ENCODE peak calls at places on chromosomes 7 and 10, in five cellular contexts. O is esophagus muscularis mucosa, Z is OCI-LY7, S is GM23338, Y is heart left ventricle. X is an unnamed sample. For H3K36me3, the result is how much of the 10 kb centered on the place peaks cover.

GRCh38 chr7:83305027-83305426 is 142.3 kb upstream of the PCLO start:
- DNase-seq in S (no peak), O (no peak), Z (no peak), Y (no peak), X (no peak)

GRCh38 chr7:127768241-127768640 is 116.2 kb downstream of the SND1 start:
- DNase-seq in Y (no peak), S (no peak), Z (no peak), O (no peak), X (no peak)

GRCh38 chr10:119498889-119499864 is 43.3 kb downstream of the RGS10 start:
- DNase-seq in O (no peak), Y (no peak), S (no peak), Z (no peak), X (no peak)

GRCh38 chr7:22607180-22607579 is 107.2 kb upstream of the STEAP1B start:
- DNase-seq in Z (no peak), O (no peak), Y (no peak), S (no peak), X (no peak)

GRCh38 chr7:139572704-139573395 is 49.4 kb downstream of the CLEC2L start:
- DNase-seq in Z (no peak), O (no peak), S (no peak), Y (no peak), X (no peak)

GRCh38 chr10:135601-136464 is 578 bp downstream of the ZMYND11 start:
- DNase-seq in Y (peak), O (peak), Z (peak), S (peak), X (peak)

GRCh38 chr10:50550291-50550839 is 73.4 kb downstream of the SGMS1 start:
- DNase-seq in O (no peak), S (peak), Z (no peak), Y (peak), X (no peak)

GRCh38 chr10:14687340-14687739 is 87.4 kb downstream of the FAM107B start:
- DNase-seq in S (no peak), Z (no peak), O (no peak), Y (no peak), X (no peak)

GRCh38 chr10:69968830-69969229 is 83.8 kb upstream of the MACROH2A2 start:
- DNase-seq in S (peak), O (peak), Y (no peak), Z (no peak), X (peak)

GRCh38 chr7:23895666-23896096 is 185.7 kb downstream of the STK31 start:
- DNase-seq in Z (no peak), Y (no peak), S (no peak), O (no peak), X (no peak)

GRCh38 chr7:23347682-23348180 is 48.6 kb downstream of the MALSU1 start:
- DNase-seq in O (no peak), Z (no peak), Y (no peak), S (no peak), X (peak)

GRCh38 chr7:39811161-39811614 is 138.9 kb upstream of the CDK13 start:
- DNase-seq in Y (no peak), Z (no peak), S (no peak), O (peak), X (peak)

GRCh38 chr10:89337493-89337892 is 9.7 kb downstream of the IFIT3 start:
- DNase-seq in S (no peak), Y (peak), O (no peak), Z (no peak), X (no peak)

GRCh38 chr7:27899601-27900000 is 159.6 kb downstream of the TAX1BP1 start:
- DNase-seq in Y (no peak), Z (no peak), O (no peak), S (no peak), X (no peak)

GRCh38 chr10:115772606-115773005 is 500.4 kb downstream of the GFRA1 start:
- DNase-seq in O (no peak), Z (no peak), Y (no peak), S (no peak), X (no peak)

GRCh38 chr10:80924063-80924952 is 386.6 kb downstream of the SH2D4B start:
- DNase-seq in Y (no peak), Z (peak), S (peak), O (no peak), X (no peak)

GRCh38 chr10:10320981-10321380 is 696.7 kb upstream of the CELF2 start:
- DNase-seq in S (no peak), Z (no peak), Y (no peak), O (no peak), X (no peak)

GRCh38 chr7:20474244-20474643 is 141.2 kb upstream of the ABCB5 start:
- DNase-seq in S (no peak), O (no peak), Z (no peak), Y (no peak), X (no peak)

GRCh38 chr10:10418397-10418796 is 599.3 kb upstream of the CELF2 start:
- DNase-seq in S (peak), Z (peak), Y (no peak), O (peak), X (no peak)

GRCh38 chr10:20084451-20084850 is 268.2 kb downstream of the PLXDC2 start:
- DNase-seq in Y (no peak), Z (no peak), O (no peak), S (no peak), X (no peak)

GRCh38 chr10:77637986-77638765 is 568 bp upstream of the KCNMA1 start:
- DNase-seq in S (peak), Z (no peak), Y (no peak), O (no peak), X (no peak)

GRCh38 chr7:29657288-29657687 is 93.7 kb downstream of the PRR15 start:
- DNase-seq in Z (no peak), S (no peak), O (no peak), Y (no peak), X (no peak)

GRCh38 chr7:11988186-11988585 is 156.2 kb upstream of the THSD7A start:
- DNase-seq in S (no peak), O (no peak), Z (no peak), Y (no peak), X (no peak)

DNA sequence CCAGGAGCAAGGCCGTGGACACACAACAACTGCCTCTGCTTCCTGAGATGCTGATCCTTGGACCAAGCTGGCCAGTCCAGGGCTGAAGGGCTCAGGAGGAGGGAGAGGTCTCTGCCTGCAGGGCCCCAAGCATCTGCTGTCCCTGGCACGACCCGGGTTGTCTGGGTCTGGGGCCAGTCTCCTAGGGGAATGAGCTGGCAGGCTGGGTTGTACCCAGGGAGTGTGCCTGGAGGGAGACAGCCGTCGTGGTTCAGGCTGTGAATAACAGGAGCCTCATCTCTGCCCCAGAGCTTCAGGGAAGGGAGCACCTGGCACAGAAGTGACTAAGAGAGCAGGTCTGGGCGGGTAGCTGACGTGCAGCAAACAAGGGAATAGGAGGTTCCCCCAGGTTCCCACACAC is 17.9 kb upstream of the SERPINE1 start:
- DNase-seq in S (no peak), Z (no peak), Y (no peak), O (no peak), X (peak)
- TF ChIP-seq CTCF in S (no peak), Z (no peak), Y (no peak), O (no peak), X (no peak)

DNA sequence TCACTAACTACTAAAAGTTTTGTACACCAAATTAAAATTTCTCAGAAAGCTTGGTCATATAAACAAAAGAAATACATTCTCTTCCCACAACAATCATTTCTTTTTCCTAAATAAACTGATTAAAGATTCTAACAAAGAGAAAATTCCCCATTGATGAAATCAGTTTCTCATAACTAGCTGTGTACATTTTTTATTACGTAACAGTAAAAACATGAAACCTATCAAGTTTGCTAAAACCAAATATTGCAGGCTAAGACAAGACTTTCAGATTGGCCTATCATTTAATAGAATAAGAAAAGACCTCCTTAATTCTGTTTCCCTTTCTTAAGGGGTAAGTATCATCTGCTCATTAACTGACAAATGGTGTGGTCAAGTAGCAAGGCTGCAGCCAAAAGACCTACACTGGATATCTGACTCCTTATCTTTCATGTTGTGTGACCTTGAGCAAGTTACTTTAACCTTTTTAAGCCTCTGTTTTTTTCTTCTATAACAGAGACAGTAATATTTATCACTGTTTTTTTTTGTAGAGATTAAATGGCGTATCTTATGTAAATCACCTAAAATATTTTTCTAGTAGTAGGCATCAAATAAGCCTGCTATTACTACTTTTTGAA is 22.4 kb downstream of the NAMPT start:
- DNase-seq in Z (no peak), Y (no peak), S (no peak), O (no peak), X (no peak)
- H3K36me3 ChIP-seq in Z (half or more), Y (half or more), S (under half), O (half or more), X (half or more)

DNA sequence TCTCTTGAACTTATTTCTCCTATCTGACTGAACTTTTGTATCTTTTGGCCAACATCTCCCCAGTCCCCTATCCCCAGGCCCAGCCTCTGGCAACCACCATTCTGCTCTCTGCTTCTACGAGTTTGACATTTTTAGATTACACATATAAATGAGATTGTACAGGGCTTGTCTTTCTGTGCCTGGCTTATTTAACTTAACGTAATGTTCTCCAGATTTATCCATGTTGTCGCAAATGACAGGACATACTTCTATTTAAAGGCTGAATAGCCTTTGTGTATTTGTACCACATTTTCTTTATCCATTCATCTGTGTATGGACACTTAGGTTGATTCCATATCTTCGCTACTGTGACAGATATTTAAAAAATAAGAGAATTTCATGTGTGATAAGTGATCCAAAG is 98.6 kb downstream of the LSMEM1 start:
- DNase-seq in Z (no peak), Y (no peak), O (no peak), S (no peak), X (no peak)
- TF ChIP-seq CTCF in Z (no peak), Y (no peak), O (no peak), S (no peak), X (no peak)

GRCh38 chr7:862157-862556 is 14.2 kb upstream of the GET4 start:
- DNase-seq in Y (no peak), O (no peak), Z (no peak), S (no peak), X (no peak)

GRCh38 chr7:865921-866320 is 10.4 kb upstream of the GET4 start:
- DNase-seq in Y (no peak), S (no peak), Z (no peak), O (no peak), X (no peak)

GRCh38 chr7:860149-860548 is 16.2 kb upstream of the GET4 start:
- DNase-seq in O (no peak), S (no peak), Z (no peak), Y (no peak), X (no peak)

GRCh38 chr7:861222-861621 is 15.1 kb upstream of the GET4 start:
- DNase-seq in S (no peak), Z (no peak), O (no peak), Y (no peak), X (no peak)

DNA sequence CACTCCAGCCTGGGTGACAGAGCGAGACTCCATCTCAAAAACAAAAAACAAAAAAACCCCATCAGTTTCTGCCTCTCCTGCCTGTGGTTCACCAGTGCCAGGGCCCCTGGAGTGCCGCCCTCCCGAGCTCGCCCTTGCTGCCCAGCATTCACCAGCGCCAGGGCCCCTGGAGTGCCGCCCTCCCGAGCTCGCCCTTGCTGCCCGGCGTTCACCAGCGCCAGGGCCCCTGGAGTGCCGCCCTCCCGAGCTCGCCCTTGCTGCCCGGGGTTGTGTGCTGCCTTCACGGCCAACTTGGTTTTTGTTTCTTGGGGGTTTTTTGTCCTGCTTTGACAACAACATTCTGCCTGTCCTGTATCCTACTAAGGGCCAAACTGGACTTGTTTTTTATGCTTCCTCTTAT is 13.2 kb upstream of the GET4 start:
- DNase-seq in Y (no peak), O (no peak), Z (no peak), S (no peak), X (no peak)
- H3K36me3 ChIP-seq in Y (half or more), O (half or more), Z (half or more), S (under half), X (under half)

DNA sequence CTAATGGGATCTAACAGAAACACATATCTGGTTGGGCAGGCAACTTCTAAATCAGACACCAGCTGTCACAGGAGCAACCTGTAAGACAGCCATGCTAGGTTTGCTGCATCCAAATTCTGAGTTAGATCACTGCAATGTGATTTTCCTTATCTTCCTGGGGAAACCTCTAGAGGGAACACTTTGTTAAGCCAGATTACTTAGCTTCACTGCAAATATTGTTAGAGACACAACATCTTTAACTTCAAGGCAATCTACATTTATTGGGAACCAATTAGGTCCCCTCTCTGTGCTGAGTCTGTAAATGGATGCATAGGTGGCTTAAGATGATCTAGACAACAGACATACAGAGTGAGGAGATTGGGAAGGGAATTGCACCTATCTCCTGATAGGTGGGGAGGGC is 109.7 kb upstream of the ELMO1 start:
- DNase-seq in S (peak), O (no peak), Y (no peak), Z (no peak), X (no peak)
- TF ChIP-seq CTCF in S (peak), O (no peak), Y (no peak), Z (no peak), X (no peak)

DNA sequence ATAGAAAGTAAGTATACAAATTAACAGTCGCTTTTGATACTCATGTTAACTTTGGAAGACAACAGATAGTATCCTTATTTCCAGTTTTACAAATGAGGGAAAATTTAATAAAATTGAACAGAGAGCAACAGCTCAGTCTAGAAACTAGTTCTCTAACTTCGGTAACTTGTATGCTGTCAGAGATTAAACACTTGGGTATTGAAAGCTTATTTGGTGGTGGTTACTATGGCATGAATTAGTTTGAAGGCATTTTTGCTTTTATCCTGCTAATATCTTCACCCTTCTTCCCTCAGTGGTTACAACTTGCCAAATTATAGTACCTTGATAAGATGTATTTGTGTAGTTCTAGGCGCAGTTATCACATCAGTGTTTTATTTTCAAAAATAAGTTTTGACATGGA is 7.2 kb downstream of the WAC start:
- DNase-seq in Z (no peak), S (no peak), Y (no peak), O (no peak), X (no peak)
- H3K36me3 ChIP-seq in Z (half or more), S (half or more), Y (half or more), O (half or more), X (half or more)

DNA sequence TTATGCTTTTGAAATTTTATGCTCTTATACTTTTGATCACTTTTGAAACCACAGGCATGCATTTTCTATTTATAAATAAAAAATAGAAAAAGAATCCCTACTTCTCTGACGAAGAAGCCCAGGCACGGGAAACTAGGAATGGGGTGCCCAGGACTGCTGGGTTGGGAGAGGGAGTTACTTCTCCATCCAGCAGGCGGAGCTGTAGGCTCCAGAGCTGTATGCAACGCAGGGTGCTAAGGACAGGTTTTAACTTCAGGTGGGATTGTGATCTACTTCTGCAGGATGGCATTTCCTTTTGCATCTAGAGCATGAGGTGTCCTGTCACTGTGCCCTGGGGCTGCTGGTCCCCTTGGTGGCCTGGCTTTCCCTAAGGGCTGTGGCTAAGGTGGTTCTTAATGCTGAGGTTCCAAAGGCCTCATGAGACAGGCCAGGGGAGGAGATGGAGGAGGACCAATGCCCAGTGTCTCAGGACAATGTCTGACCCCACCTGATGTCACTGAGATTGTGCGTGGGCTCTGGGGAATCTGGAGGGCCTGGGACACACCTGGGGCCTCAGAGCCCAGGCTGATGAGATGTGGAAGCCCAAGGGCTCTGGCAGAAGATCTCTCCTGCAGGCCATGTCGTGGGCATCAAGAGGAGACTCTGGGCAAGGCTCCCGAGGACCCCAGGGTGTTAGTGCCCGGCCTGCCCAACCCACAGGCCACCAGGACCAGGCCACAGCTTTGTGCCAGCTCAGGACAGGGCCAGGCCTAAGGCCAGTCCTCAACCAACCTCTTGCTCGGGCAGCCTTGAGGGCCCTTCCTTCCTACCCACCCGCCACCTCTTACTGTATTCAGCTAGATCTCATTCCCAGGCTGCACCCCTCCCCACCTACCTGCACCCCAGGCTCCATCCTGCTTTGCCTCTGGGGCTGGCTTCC is 507 bp downstream of the CCDC201 start:
- DNase-seq in Z (peak), Y (no peak), O (no peak), S (peak), X (peak)
- TF ChIP-seq CTCF in Z (peak), Y (peak), O (no peak), S (peak), X (peak)

DNA sequence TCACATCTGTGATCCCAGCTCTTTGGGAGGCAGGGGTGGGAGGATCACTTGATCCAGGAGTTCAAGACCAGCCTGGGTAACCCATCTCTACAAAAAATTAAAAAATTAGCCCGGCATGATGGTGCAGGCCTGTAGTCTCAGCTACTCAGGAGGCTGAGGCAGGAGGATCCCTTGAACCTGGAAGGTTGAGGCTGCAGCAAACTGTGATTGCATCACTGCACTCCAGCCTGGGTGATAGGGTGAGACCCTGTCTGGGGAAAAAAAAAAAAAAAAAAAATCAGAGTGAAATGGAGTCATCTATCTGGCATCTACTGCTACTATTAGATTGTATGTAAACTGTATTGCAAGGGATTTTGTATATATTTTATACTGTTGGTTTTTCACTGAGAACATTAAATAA is 59.1 kb downstream of the KMT2E start:
- DNase-seq in O (no peak), Y (no peak), Z (no peak), S (no peak), X (no peak)
- H3K36me3 ChIP-seq in O (half or more), Y (half or more), Z (half or more), S (under half), X (under half)

X was measured in PC-9.